ENCODE peak calls at places on chromosomes 4 and X, in nine cellular contexts. T is endothelial cell; O is stimulated activated naive CD4-positive, alpha-beta T cell treated with Interleukin-2 at 50 U/mL for 16 hours; J is putamen; D is posterior vena cava; Q is upper lobe of left lung; S is T-helper 17 cell; Y is fibroblast of the aortic adventitia; A is stimulated activated CD8-positive, alpha-beta memory T cell treated with anti-CD3 and anti-CD28 coated beads, Interleukin-4, amount 100 ng/mL, for 4 hours. X is an unnamed sample.

GRCh38 chrX:1581132-1581531 is 10.3 kb upstream of the AKAP17A start:
- DNase-seq in D (peak), T (no peak), J (no peak), O (peak), S (peak), Q (peak), Y (no peak), A (peak), X (no peak)

GRCh38 chr4:170027181-170027829 is 1.1 kb upstream of the MFAP3L start:
- DNase-seq in J (peak), Y (peak), Q (peak), T (peak), O (peak), A (peak), D (peak), S (peak), X (peak)

GRCh38 chr4:52111995-52112394 is 60.9 kb downstream of the SPATA18 start:
- DNase-seq in A (no peak), D (no peak), Y (no peak), J (no peak), O (no peak), Q (no peak), T (no peak), S (no peak), X (no peak)

GRCh38 chr4:108466936-108467902 is 153.2 kb upstream of the RPL34 start:
- DNase-seq in Q (no peak), T (no peak), A (no peak), O (no peak), S (no peak), J (no peak), D (no peak), Y (peak), X (no peak)

GRCh38 chr4:145307120-145307519 is 126.7 kb upstream of the OTUD4 start:
- DNase-seq in D (no peak), Y (no peak), O (no peak), A (no peak), Q (no peak), J (no peak), T (no peak), S (no peak), X (no peak)

GRCh38 chrX:38089173-38089982 is 83.0 kb downstream of the SYTL5 start:
- DNase-seq in D (no peak), S (no peak), A (no peak), T (no peak), J (no peak), O (no peak), Q (no peak), Y (no peak), X (no peak)

GRCh38 chr4:121096629-121097028 is 24.3 kb upstream of the NDNF start:
- DNase-seq in T (no peak), A (no peak), Y (peak), J (no peak), D (no peak), O (no peak), Q (no peak), S (no peak), X (no peak)

GRCh38 chr4:121765941-121766538 is 1.1 kb upstream of the SMIM43 start:
- DNase-seq in Q (no peak), A (no peak), T (no peak), O (no peak), S (no peak), J (no peak), D (no peak), Y (no peak), X (no peak)

GRCh38 chr4:142348489-142349076 is 497.5 kb downstream of the INPP4B start:
- DNase-seq in Y (no peak), D (no peak), S (no peak), J (no peak), T (no peak), A (no peak), Q (no peak), O (no peak), X (no peak)

GRCh38 chrX:30278365-30278764 is 30.8 kb downstream of the NR0B1 start:
- DNase-seq in O (no peak), T (no peak), D (no peak), Y (peak), J (no peak), A (no peak), Q (no peak), S (no peak), X (no peak)

GRCh38 chr4:5429747-5430146 is 278.6 kb downstream of the EVC2 start:
- DNase-seq in Y (no peak), S (no peak), O (no peak), Q (no peak), D (no peak), T (no peak), J (no peak), A (no peak), X (no peak)

GRCh38 chr4:1996866-1997611 is 11.7 kb downstream of the NELFA start:
- DNase-seq in S (no peak), D (no peak), T (no peak), J (no peak), A (no peak), Q (no peak), Y (no peak), O (no peak), X (no peak)

GRCh38 chr4:189069782-189070181 is 870.9 kb upstream of the FRG1 start:
- DNase-seq in O (no peak), A (no peak), T (no peak), S (no peak), J (no peak), Y (no peak), D (no peak), Q (no peak), X (no peak)

GRCh38 chr4:4387531-4388311 is 819 bp downstream of the NSG1 start:
- DNase-seq in S (no peak), Q (no peak), O (no peak), A (no peak), J (no peak), D (peak), T (no peak), Y (no peak), X (peak)

GRCh38 chr4:19381068-19381467 is 870.6 kb upstream of the SLIT2 start:
- DNase-seq in O (no peak), Y (peak), J (no peak), D (no peak), A (no peak), Q (no peak), S (no peak), T (no peak), X (no peak)

GRCh38 chr4:145507636-145508035 is 26.0 kb downstream of the SMAD1 start:
- DNase-seq in O (no peak), Y (peak), Q (no peak), A (no peak), S (no peak), T (no peak), J (no peak), D (no peak), X (no peak)

GRCh38 chrX:77446029-77446585 is 1.1 kb upstream of the FGF16 start:
- DNase-seq in D (peak), Q (no peak), T (peak), O (no peak), S (no peak), A (no peak), J (no peak), Y (no peak), X (no peak)